ENCODE peak calls at places on chromosomes 2 and 18, in seven cellular contexts. B is stimulated activated CD4-positive, alpha-beta T cell treated with anti-CD3 and anti-CD28 coated beads, Interleukin-15, amount 100 ng/mL, for 24 hours; T is NCI-H748 treated with DMSO at 0.1 percent for 48 hours; I is renal cortical epithelial cell; O is GM23248; K is left ventricle myocardium superior; H is activated effector memory CD4-positive, alpha-beta T cell treated with Interleukin-2 at 50 U/mL for 16 hours. D is an unnamed sample.

GRCh38 chr18:58239879-58240278 is 195.9 kb downstream of the NEDD4L start:
- DNase-seq in B (no peak), T (no peak), I (no peak), O (no peak), K (no peak), H (no peak), D (no peak)

GRCh38 chr18:54983041-54983686 is 23.9 kb upstream of the CCDC68 start:
- DNase-seq in B (no peak), T (peak), I (peak), O (peak), K (no peak), H (no peak), D (no peak)

GRCh38 chr2:107808023-107808422 is 18.7 kb upstream of the RGPD4 start:
- DNase-seq in B (no peak), T (no peak), I (no peak), O (no peak), K (no peak), H (no peak), D (no peak)

GRCh38 chr18:7325126-7325430 is 94.2 kb downstream of the LRRC30 start:
- DNase-seq in B (no peak), T (no peak), I (peak), O (no peak), K (no peak), H (no peak), D (no peak)

GRCh38 chr18:77069931-77070330 is 62.7 kb downstream of the MBP start:
- DNase-seq in B (peak), T (no peak), I (no peak), O (no peak), K (no peak), H (no peak), D (peak)

GRCh38 chr2:146370821-146371220 is 1474.0 kb upstream of the ACVR2A start:
- DNase-seq in B (no peak), T (no peak), I (no peak), O (peak), K (no peak), H (no peak), D (no peak)

GRCh38 chr2:209472386-209472832 is 48.6 kb downstream of the MAP2 start:
- DNase-seq in B (no peak), T (no peak), I (peak), O (peak), K (no peak), H (no peak), D (no peak)

GRCh38 chr2:70104231-70105111 is 17.2 kb downstream of the PCBP1 start:
- DNase-seq in B (peak), T (no peak), I (peak), O (peak), K (peak), H (no peak), D (no peak)

GRCh38 chr2:24365051-24365450 is 4.7 kb upstream of the ITSN2 start:
- DNase-seq in B (no peak), T (peak), I (peak), O (peak), K (peak), H (no peak), D (no peak)

GRCh38 chr2:12728221-12728777 is 11.6 kb downstream of the TRIB2 start:
- DNase-seq in B (peak), T (no peak), I (no peak), O (no peak), K (no peak), H (peak), D (peak)

GRCh38 chr2:101223814-101224231 is 28.9 kb upstream of the CNOT11 start:
- DNase-seq in B (peak), T (no peak), I (peak), O (peak), K (no peak), H (peak), D (peak)

GRCh38 chr2:140747097-140747496 is 1383.7 kb downstream of the LRP1B start:
- DNase-seq in B (no peak), T (no peak), I (no peak), O (no peak), K (no peak), H (no peak), D (no peak)

GRCh38 chr2:217837001-217837491 is 165.7 kb downstream of the TNS1 start:
- DNase-seq in B (no peak), T (no peak), I (peak), O (peak), K (peak), H (no peak), D (no peak)

GRCh38 chr18:61350578-61350977 is 17.3 kb downstream of the CDH20 start:
- DNase-seq in B (no peak), T (no peak), I (peak), O (no peak), K (no peak), H (no peak), D (no peak)

GRCh38 chr2:111068435-111069058 is 52.2 kb upstream of the BCL2L11 start:
- DNase-seq in B (no peak), T (peak), I (peak), O (no peak), K (no peak), H (no peak), D (no peak)

GRCh38 chr2:83528746-83529145 is 930.3 kb downstream of the SUCLG1 start:
- DNase-seq in B (no peak), T (no peak), I (no peak), O (no peak), K (no peak), H (no peak), D (no peak)

GRCh38 chr2:234533631-234534030 is 36.8 kb upstream of the ARL4C start:
- DNase-seq in B (no peak), T (peak), I (no peak), O (no peak), K (no peak), H (no peak), D (no peak)

GRCh38 chr2:6914829-6915228 is 2.4 kb upstream of the RNF144A start:
- DNase-seq in B (peak), T (no peak), I (peak), O (peak), K (no peak), H (no peak), D (no peak)

GRCh38 chr2:55048514-55048924 is 1.7 kb downstream of the RTN4 start:
- DNase-seq in B (no peak), T (no peak), I (peak), O (peak), K (no peak), H (no peak), D (no peak)

GRCh38 chr2:11305958-11306357 is 38.5 kb downstream of the ROCK2 start:
- DNase-seq in B (no peak), T (no peak), I (peak), O (peak), K (no peak), H (no peak), D (no peak)

GRCh38 chr2:85178154-85178553 is 45.0 kb downstream of the TCF7L1 start:
- DNase-seq in B (no peak), T (no peak), I (no peak), O (no peak), K (no peak), H (no peak), D (no peak)

GRCh38 chr2:197804758-197805597 is 585 bp downstream of the PLCL1 start:
- DNase-seq in B (peak), T (no peak), I (no peak), O (peak), K (peak), H (peak), D (no peak)

GRCh38 chr2:29808321-29808720 is 113.1 kb downstream of the ALK start:
- DNase-seq in B (no peak), T (no peak), I (no peak), O (no peak), K (no peak), H (no peak), D (no peak)

GRCh38 chr18:23302852-23303527 is 150.1 kb upstream of the RIOK3 start:
- DNase-seq in B (no peak), T (no peak), I (peak), O (peak), K (no peak), H (no peak), D (no peak)

GRCh38 chr18:31155498-31155897 is 7.2 kb downstream of the DSC1 start:
- DNase-seq in B (no peak), T (no peak), I (no peak), O (no peak), K (no peak), H (no peak), D (no peak)

GRCh38 chr2:71003396-71003795 is 8.7 kb upstream of the TEX261 start:
- DNase-seq in B (no peak), T (no peak), I (no peak), O (no peak), K (no peak), H (no peak), D (no peak)

GRCh38 chr18:57149031-57149430 is 2.1 kb downstream of the BOD1L2 start:
- DNase-seq in B (no peak), T (no peak), I (no peak), O (no peak), K (no peak), H (no peak), D (no peak)

GRCh38 chr2:129936334-129936934 is 43.0 kb upstream of the RAB6C start:
- DNase-seq in B (no peak), T (peak), I (no peak), O (peak), K (no peak), H (peak), D (no peak)

GRCh38 chr2:85053802-85054201 is 79.4 kb upstream of the TCF7L1 start:
- DNase-seq in B (peak), T (no peak), I (peak), O (peak), K (no peak), H (no peak), D (no peak)

D was measured in T-helper 22 cell.